ENCODE peak calls at places on chromosomes 16 and 17, in seven cellular contexts. G, T, X, C, I, P and U are unnamed samples.

GRCh38 chr17:56110463-56111138 is 42.7 kb upstream of the ANKFN1 start:
- DNase-seq in G (no peak), T (no peak), X (no peak), C (peak), I (no peak), P (no peak), U (no peak)

GRCh38 chr17:19447085-19447583 is 36.1 kb downstream of the RNF112 start:
- DNase-seq in G (peak), T (peak), X (peak), C (peak), I (peak), P (no peak), U (peak)

GRCh38 chr17:11334493-11334892 is 93.5 kb downstream of the SHISA6 start:
- DNase-seq in G (no peak), T (no peak), X (no peak), C (no peak), I (no peak), P (no peak), U (no peak)

GRCh38 chr17:10999484-10999883 is 161.6 kb upstream of the PIRT start:
- DNase-seq in G (no peak), T (no peak), X (no peak), C (no peak), I (no peak), P (no peak), U (no peak)

GRCh38 chr17:7515912-7516610 is 31.9 kb downstream of the POLR2A start:
- DNase-seq in G (no peak), T (no peak), X (no peak), C (peak), I (no peak), P (no peak), U (no peak)

GRCh38 chr17:63675607-63676539 is 24.1 kb downstream of the LIMD2 start:
- DNase-seq in G (peak), T (peak), X (peak), C (peak), I (peak), P (peak), U (peak)

GRCh38 chr17:77371117-77371887 is 230.5 kb downstream of the SEC14L1 start:
- DNase-seq in G (peak), T (no peak), X (no peak), C (no peak), I (no peak), P (no peak), U (peak)

GRCh38 chr16:86778978-86779377 is 200.6 kb downstream of the FOXL1 start:
- DNase-seq in G (no peak), T (no peak), X (no peak), C (no peak), I (no peak), P (no peak), U (no peak)

GRCh38 chr16:89057738-89058137 is 35.9 kb upstream of the ACSF3 start:
- DNase-seq in G (no peak), T (no peak), X (no peak), C (no peak), I (no peak), P (no peak), U (no peak)

GRCh38 chr16:29030086-29030840 is 45.4 kb downstream of the LAT start:
- DNase-seq in G (no peak), T (no peak), X (no peak), C (no peak), I (no peak), P (no peak), U (no peak)

GRCh38 chr16:69796285-69797118 is 34.4 kb downstream of the WWP2 start:
- DNase-seq in G (no peak), T (peak), X (peak), C (peak), I (peak), P (peak), U (peak)

GRCh38 chr17:44121206-44121605 is 2.2 kb downstream of the HDAC5 start:
- DNase-seq in G (no peak), T (no peak), X (no peak), C (no peak), I (no peak), P (no peak), U (no peak)

GRCh38 chr17:60529806-60530205 is 3.8 kb upstream of the APPBP2 start:
- DNase-seq in G (no peak), T (no peak), X (no peak), C (no peak), I (no peak), P (no peak), U (no peak)

GRCh38 chr17:5587431-5588032 is 3.2 kb upstream of the NLRP1 start:
- DNase-seq in G (no peak), T (peak), X (peak), C (peak), I (peak), P (peak), U (peak)

GRCh38 chr17:55215711-55216110 is 49.0 kb upstream of the HLF start:
- DNase-seq in G (no peak), T (no peak), X (no peak), C (no peak), I (no peak), P (no peak), U (no peak)

GRCh38 chr17:81020767-81021497 is 14.0 kb upstream of the BAIAP2 start:
- DNase-seq in G (no peak), T (no peak), X (peak), C (no peak), I (no peak), P (no peak), U (peak)

GRCh38 chr17:34382586-34383224 is 19.7 kb upstream of the CCL1 start:
- DNase-seq in G (no peak), T (no peak), X (no peak), C (no peak), I (no peak), P (no peak), U (no peak)

GRCh38 chr16:85417156-85417860 is 195.8 kb upstream of the GSE1 start:
- DNase-seq in G (no peak), T (no peak), X (peak), C (no peak), I (no peak), P (no peak), U (no peak)

GRCh38 chr16:81449899-81450608 is 5.4 kb downstream of the CMIP start:
- DNase-seq in G (no peak), T (no peak), X (no peak), C (no peak), I (no peak), P (no peak), U (no peak)

GRCh38 chr16:63652091-63652490 is 1469.8 kb downstream of the CDH11 start:
- DNase-seq in G (no peak), T (no peak), X (no peak), C (no peak), I (no peak), P (no peak), U (no peak)

GRCh38 chr16:29237971-29238370 is 168.5 kb downstream of the NPIPB11 start:
- DNase-seq in G (no peak), T (no peak), X (no peak), C (no peak), I (no peak), P (no peak), U (no peak)

GRCh38 chr17:38693700-38694329 is 11.3 kb upstream of the MLLT6 start:
- DNase-seq in G (no peak), T (peak), X (peak), C (no peak), I (no peak), P (no peak), U (peak)

GRCh38 chr16:68901910-68902309 is 58.6 kb downstream of the TANGO6 start:
- DNase-seq in G (peak), T (no peak), X (peak), C (peak), I (peak), P (peak), U (peak)

GRCh38 chr16:9340402-9341095 is 249.1 kb downstream of the HAPSTR1 start:
- DNase-seq in G (no peak), T (no peak), X (no peak), C (no peak), I (no peak), P (no peak), U (no peak)

GRCh38 chr16:89357460-89357859 is 132.9 kb downstream of the ANKRD11 start:
- DNase-seq in G (no peak), T (no peak), X (peak), C (no peak), I (no peak), P (no peak), U (no peak)

GRCh38 chr16:78925071-78925714 is 675.3 kb downstream of the MAF start:
- DNase-seq in G (no peak), T (no peak), X (peak), C (peak), I (no peak), P (no peak), U (peak)
- TF ChIP-seq CTCF in G (no peak), T (no peak), X (peak), C (peak), I (peak), P (peak), U (peak)

DNA sequence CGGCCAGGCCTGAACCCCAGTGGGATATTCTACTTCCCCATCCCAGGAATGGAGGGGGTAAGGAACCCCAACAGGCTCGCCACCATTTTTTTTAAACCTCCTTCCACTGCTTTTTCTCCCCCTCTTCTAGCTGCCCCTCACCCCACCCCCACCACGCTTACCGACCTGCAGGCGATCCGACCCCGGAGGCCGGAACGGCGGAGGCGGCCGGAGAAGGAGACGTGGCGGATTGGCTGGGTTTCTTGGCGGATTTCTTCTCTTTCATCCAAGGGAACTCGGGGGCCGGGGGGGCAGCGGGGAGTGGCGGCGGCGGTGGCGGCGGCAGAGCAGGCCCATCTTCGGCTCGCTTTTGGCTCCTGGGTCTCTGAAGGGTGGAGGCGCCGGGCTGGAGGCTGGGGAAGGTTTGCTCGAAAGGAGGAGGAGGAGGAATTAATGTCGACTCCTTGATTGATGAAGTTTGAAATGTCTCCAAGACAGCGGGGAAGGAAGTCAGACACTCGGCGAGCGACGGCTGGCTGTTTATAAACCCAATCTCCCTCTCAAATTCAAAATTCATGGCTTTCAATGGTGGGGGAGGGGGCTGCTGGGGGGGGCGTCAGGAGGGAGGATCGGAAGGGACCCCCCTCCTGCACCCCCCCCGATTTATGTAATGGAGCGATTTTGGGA is 420 bp downstream of the HOXB2 start:
- DNase-seq in G (no peak), T (peak), X (peak), C (no peak), I (no peak), P (no peak), U (no peak)
- H3K4me3 ChIP-seq in G (peak), T (peak), X (peak), C (no peak), I (no peak), P (peak), U (no peak)

GRCh38 chr17:42405076-42405475 is 16.8 kb upstream of the STAT3 start:
- DNase-seq in G (no peak), T (no peak), X (no peak), C (no peak), I (no peak), P (no peak), U (no peak)

GRCh38 chr17:42404326-42405055 is 16.2 kb upstream of the STAT3 start:
- DNase-seq in G (no peak), T (no peak), X (no peak), C (no peak), I (no peak), P (no peak), U (no peak)

GRCh38 chr17:42405963-42406495 is 17.0 kb downstream of the CAVIN1 start:
- DNase-seq in G (no peak), T (peak), X (peak), C (peak), I (no peak), P (peak), U (peak)

GRCh38 chr17:42402121-42402516 is 13.9 kb upstream of the STAT3 start:
- DNase-seq in G (no peak), T (no peak), X (no peak), C (no peak), I (no peak), P (no peak), U (no peak)

DNA sequence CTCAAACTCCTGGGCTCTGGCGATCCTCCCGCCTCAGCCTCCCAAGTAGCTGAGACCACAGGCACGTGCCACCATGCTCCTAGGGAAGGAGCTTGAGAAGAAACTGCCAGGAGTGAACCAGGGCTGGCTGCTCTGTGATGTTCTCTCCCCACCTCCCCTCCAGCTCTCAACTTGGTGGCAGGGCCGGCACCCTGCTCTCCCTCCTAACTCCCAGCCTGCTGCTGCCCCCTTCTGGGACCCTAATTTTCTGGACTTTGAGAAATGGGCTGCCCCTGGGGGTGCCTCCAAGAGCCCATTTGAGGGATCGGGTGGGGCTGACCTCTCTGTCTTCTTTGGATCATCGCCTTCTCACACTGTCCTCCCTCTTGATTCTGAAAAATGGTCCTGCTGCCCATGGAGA is 14.9 kb upstream of the STAT3 start:
- DNase-seq in G (no peak), T (no peak), X (no peak), C (no peak), I (no peak), P (no peak), U (no peak)
- TF ChIP-seq CTCF in G (no peak), T (no peak), X (peak), C (peak), I (no peak), P (peak), U (peak)

DNA sequence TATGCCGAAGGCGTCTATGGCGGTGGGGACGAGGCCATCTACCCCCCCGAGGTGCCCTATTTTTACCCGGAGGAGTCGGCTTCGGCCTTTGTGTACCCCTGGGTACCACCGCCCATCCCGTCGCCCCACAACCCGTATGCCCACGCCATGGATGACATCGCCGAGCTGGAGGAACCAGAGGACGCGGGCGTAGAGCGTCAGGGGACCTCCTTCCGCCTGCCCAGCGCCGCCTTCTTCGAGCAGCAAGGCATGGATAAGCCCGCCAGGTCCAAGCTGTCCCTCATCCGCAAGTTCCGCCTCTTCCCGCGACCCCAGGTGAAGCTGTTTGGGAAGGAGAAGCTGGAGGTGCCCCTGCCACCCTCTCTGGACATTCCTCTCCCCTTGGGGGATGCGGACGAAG is 11.4 kb downstream of the MYO15A start:
- DNase-seq in G (no peak), T (no peak), X (no peak), C (no peak), I (no peak), P (no peak), U (no peak)
- H3K4me3 ChIP-seq in G (no peak), T (no peak), X (no peak), C (no peak), I (no peak), P (no peak), U (no peak)

DNA sequence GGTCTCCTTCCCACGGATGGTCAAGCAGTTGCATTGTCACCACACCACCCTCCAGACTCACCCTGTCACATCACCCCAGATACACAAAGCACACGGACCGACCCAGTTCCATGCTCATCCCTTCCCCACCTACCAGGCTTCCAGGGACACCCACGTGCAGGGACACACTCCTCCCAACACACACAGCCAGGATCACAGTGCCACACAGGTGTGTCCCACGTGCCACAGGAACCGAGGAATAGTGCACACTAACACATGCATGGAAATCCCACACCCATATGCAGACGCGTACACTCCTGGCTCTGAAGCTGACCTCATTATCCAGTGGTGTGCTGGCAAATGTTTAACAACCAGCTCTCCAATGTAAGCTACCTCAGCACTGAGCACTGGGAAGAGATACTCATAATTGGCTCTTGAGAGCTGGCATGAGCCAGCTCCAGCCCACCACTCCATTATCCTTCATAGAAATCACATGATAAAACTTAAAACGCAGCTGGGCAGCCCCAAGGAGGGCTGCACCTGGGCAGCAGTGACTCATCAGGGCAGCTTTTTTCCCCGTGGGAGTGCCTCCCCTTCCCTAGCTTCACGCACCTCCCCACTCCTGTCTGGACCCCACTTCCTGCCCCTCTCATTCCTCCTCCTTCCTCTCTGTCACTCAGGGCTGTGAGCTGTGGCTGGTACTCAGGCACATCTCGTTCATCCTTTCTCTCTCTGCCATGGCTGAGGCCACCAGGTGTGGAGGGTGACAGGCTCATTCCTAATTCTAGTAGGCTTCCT is 15.0 kb upstream of the TBX21 start:
- DNase-seq in G (no peak), T (no peak), X (no peak), C (no peak), I (peak), P (no peak), U (no peak)
- TF ChIP-seq CTCF in G (no peak), T (no peak), X (no peak), C (no peak), I (no peak), P (no peak), U (no peak)

GRCh38 chr17:79931517-79932309 is 92.5 kb upstream of the CBX4 start:
- DNase-seq in G (no peak), T (no peak), X (no peak), C (no peak), I (peak), P (no peak), U (no peak)

GRCh38 chr17:79932446-79932845 is 93.2 kb upstream of the CBX4 start:
- DNase-seq in G (no peak), T (no peak), X (no peak), C (no peak), I (no peak), P (no peak), U (no peak)

GRCh38 chr17:79929257-79930076 is 90.2 kb upstream of the CBX4 start:
- DNase-seq in G (no peak), T (no peak), X (no peak), C (no peak), I (no peak), P (no peak), U (no peak)

GRCh38 chr17:79930077-79930785 is 91.0 kb upstream of the CBX4 start:
- DNase-seq in G (no peak), T (no peak), X (no peak), C (no peak), I (no peak), P (no peak), U (no peak)

GRCh38 chr17:79930786-79931516 is 91.7 kb upstream of the CBX4 start:
- DNase-seq in G (no peak), T (no peak), X (no peak), C (no peak), I (no peak), P (no peak), U (no peak)
- H3K4me3 ChIP-seq in G (no peak), T (no peak), X (no peak), C (no peak), I (no peak), P (no peak), U (no peak)

GRCh38 chr16:10373556-10373955 is 12.3 kb upstream of the ATF7IP2 start:
- DNase-seq in G (no peak), T (no peak), X (no peak), C (no peak), I (no peak), P (no peak), U (no peak)

GRCh38 chr16:10371592-10371991 is 14.3 kb upstream of the ATF7IP2 start:
- DNase-seq in G (no peak), T (no peak), X (no peak), C (no peak), I (no peak), P (no peak), U (no peak)

GRCh38 chr16:10370096-10370726 is 15.7 kb upstream of the ATF7IP2 start:
- DNase-seq in G (no peak), T (no peak), X (no peak), C (no peak), I (no peak), P (no peak), U (no peak)

GRCh38 chr16:10367616-10368188 is 18.2 kb upstream of the ATF7IP2 start:
- DNase-seq in G (no peak), T (no peak), X (peak), C (no peak), I (no peak), P (no peak), U (no peak)

GRCh38 chr16:10368984-10369551 is 16.8 kb upstream of the ATF7IP2 start:
- DNase-seq in G (no peak), T (no peak), X (no peak), C (peak), I (no peak), P (no peak), U (peak)
- TF ChIP-seq CTCF in G (no peak), T (no peak), X (no peak), C (no peak), I (peak), P (no peak), U (peak)

DNA sequence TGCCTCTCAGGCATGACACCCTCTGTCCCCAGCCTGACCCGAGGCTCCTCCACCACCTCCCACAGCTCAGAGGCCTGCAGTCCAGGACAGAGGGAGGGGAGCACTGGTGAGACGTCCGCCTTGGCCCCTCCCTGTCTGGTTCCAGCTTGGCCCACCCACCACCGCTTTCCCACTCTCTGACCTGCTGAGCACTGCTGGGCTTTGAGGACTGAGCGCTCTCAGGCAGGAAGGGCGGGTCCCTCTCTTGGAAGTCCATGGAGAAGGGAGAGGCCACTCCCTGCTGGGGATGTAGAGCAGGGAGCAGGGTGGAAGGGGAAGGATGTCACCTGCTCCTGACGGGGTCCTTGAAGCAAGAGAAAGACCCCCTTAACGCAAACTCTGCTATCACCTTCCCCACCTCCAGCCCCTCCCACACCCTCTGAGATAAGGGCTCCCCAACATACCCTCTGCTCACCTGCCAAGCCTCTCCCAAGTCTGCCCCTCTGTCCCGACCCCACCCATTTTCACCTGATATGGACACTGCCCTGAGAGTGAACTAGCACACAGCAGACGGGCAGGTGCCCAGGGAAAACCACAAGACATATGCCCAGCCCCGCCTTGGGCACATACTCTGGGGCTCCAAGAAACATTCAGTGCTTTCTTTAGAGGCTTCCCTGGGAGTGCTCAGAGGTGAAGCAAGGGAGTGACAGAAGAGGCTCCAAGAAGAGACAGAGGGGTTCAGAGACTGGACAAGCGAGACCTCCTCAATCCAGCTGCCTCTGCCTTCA is 1.4 kb downstream of the OSBPL7 start:
- DNase-seq in G (no peak), T (no peak), X (no peak), C (peak), I (peak), P (no peak), U (no peak)
- H3K4me3 ChIP-seq in G (peak), T (no peak), X (no peak), C (no peak), I (peak), P (no peak), U (no peak)